ENCODE peak calls at places on chromosomes 1 and 21, in ten cellular contexts. T is HCT116, V is spleen, H is endothelial cell of umbilical vein, Y is transverse colon, L is suprapubic skin, N is prostate gland, J is esophagus muscularis mucosa, F is HepG2, D is GM23338. M is an unnamed sample.
A peak's percentile ranks its signal among the peaks of the same experiment; 100 is the strongest.

GRCh38 chr1:147700042-147700711 is 29.9 kb upstream of the ACP6 start:
- DNase-seq in T (peak; percentile 36), V (no peak), H (peak; percentile 65), Y (peak; percentile 66), L (no peak), N (peak; percentile 65), J (no peak), F (peak; percentile 50), D (peak; percentile 90), M (peak; percentile 71)

GRCh38 chr21:38089763-38090046 is 167.1 kb upstream of the KCNJ15 start:
- DNase-seq in T (no peak), V (no peak), H (no peak), Y (no peak), L (no peak), N (no peak), J (no peak), F (no peak), D (no peak), M (no peak)

GRCh38 chr21:41369915-41370839 is 8.3 kb downstream of the MX2 start:
- DNase-seq in T (no peak), V (peak; percentile 92), H (no peak), Y (no peak), L (peak; percentile 73), N (no peak), J (no peak), F (peak; percentile 32), D (peak; percentile 36), M (peak; percentile 25)

GRCh38 chr1:22801753-22802152 is 91.1 kb downstream of the EPHB2 start:
- DNase-seq in T (no peak), V (no peak), H (no peak), Y (no peak), L (no peak), N (no peak), J (no peak), F (no peak), D (peak; percentile 68), M (no peak)

GRCh38 chr1:3553940-3554223 is 57.4 kb downstream of the MEGF6 start:
- DNase-seq in T (no peak), V (no peak), H (no peak), Y (no peak), L (no peak), N (peak; percentile 43), J (no peak), F (no peak), D (no peak), M (no peak)

GRCh38 chr1:232574867-232575523 is 54.9 kb downstream of the SIPA1L2 start:
- DNase-seq in T (no peak), V (no peak), H (no peak), Y (no peak), L (no peak), N (no peak), J (no peak), F (no peak), D (no peak), M (no peak)

GRCh38 chr21:36980280-36981048 is 14.0 kb upstream of the HLCS start:
- DNase-seq in T (no peak), V (peak; percentile 80), H (peak; percentile 16), Y (peak; percentile 36), L (no peak), N (peak; percentile 38), J (no peak), F (no peak), D (peak; percentile 65), M (peak; percentile 52)

GRCh38 chr1:66283583-66284041 is 250.3 kb upstream of the SGIP1 start:
- DNase-seq in T (no peak), V (no peak), H (no peak), Y (no peak), L (no peak), N (no peak), J (no peak), F (no peak), D (no peak), M (no peak)

GRCh38 chr21:25688284-25689035 is 46.2 kb downstream of the ATP5PF start:
- DNase-seq in T (no peak), V (no peak), H (peak; percentile 62), Y (no peak), L (no peak), N (no peak), J (no peak), F (no peak), D (no peak), M (no peak)

GRCh38 chr1:203663820-203664219 is 37.2 kb downstream of the ATP2B4 start:
- DNase-seq in T (no peak), V (no peak), H (no peak), Y (no peak), L (no peak), N (no peak), J (no peak), F (no peak), D (no peak), M (no peak)

GRCh38 chr21:42397291-42398129 is 1.7 kb upstream of the TMPRSS3 start:
- DNase-seq in T (no peak), V (peak; percentile 56), H (no peak), Y (peak; percentile 2), L (no peak), N (no peak), J (no peak), F (no peak), D (no peak), M (no peak)

GRCh38 chr1:150281221-150281757 is 1.1 kb upstream of the CIART start:
- DNase-seq in T (no peak), V (peak; percentile 84), H (peak; percentile 78), Y (peak; percentile 78), L (no peak), N (peak; percentile 67), J (peak; percentile 94), F (no peak), D (peak; percentile 89), M (peak; percentile 80)

GRCh38 chr21:25456672-25457071 is 150.6 kb downstream of the MRPL39 start:
- DNase-seq in T (no peak), V (no peak), H (peak; percentile 49), Y (no peak), L (no peak), N (no peak), J (no peak), F (no peak), D (no peak), M (peak; percentile 47)

GRCh38 chr1:75317976-75318375 is 183.8 kb downstream of the LHX8 start:
- DNase-seq in T (no peak), V (no peak), H (no peak), Y (no peak), L (no peak), N (no peak), J (no peak), F (no peak), D (no peak), M (no peak)

GRCh38 chr1:72281637-72282270 is 585 bp downstream of the NEGR1 start:
- DNase-seq in T (no peak), V (no peak), H (no peak), Y (no peak), L (no peak), N (no peak), J (no peak), F (no peak), D (peak; percentile 35), M (no peak)

GRCh38 chr1:6585081-6585722 is 5.4 kb downstream of the ZBTB48 start:
- DNase-seq in T (no peak), V (no peak), H (no peak), Y (no peak), L (no peak), N (no peak), J (no peak), F (no peak), D (no peak), M (no peak)
- TF ChIP-seq POLR2AphosphoS5 in T (no peak), V (peak; percentile 43), H (no peak), Y (no peak), L (no peak), N (no peak), J (no peak), F (no peak), D (no peak), M (no peak)

GRCh38 chr1:109370712-109371270 is 26.9 kb downstream of the SORT1 start:
- DNase-seq in T (no peak), V (no peak), H (no peak), Y (no peak), L (no peak), N (no peak), J (no peak), F (peak; percentile 84), D (peak; percentile 22), M (no peak)

GRCh38 chr1:109371271-109371739 is 26.4 kb downstream of the SORT1 start:
- DNase-seq in T (no peak), V (no peak), H (no peak), Y (no peak), L (no peak), N (peak; percentile 27), J (no peak), F (no peak), D (no peak), M (no peak)

GRCh38 chr1:109369167-109369746 is 28.5 kb downstream of the SORT1 start:
- DNase-seq in T (no peak), V (no peak), H (no peak), Y (no peak), L (no peak), N (no peak), J (no peak), F (no peak), D (no peak), M (no peak)

GRCh38 chr1:109377698-109378097 is 20.0 kb downstream of the SORT1 start:
- DNase-seq in T (no peak), V (no peak), H (no peak), Y (no peak), L (no peak), N (no peak), J (no peak), F (no peak), D (no peak), M (no peak)

GRCh38 chr1:109373051-109373593 is 24.6 kb downstream of the SORT1 start:
- DNase-seq in T (no peak), V (no peak), H (no peak), Y (peak; percentile 41), L (no peak), N (no peak), J (no peak), F (peak; percentile 34), D (no peak), M (no peak)
- H3K4me1 ChIP-seq in T (peaks cover 9% of the 10 kb centered on the region), V (peaks cover 31% of the 10 kb centered on the region), H (no peaks in the 10 kb centered on the region), Y (peaks cover 10% of the 10 kb centered on the region), L (peaks cover 23% of the 10 kb centered on the region), N (no peaks in the 10 kb centered on the region), J (peaks cover 91% of the 10 kb centered on the region), F (peaks cover 61% of the 10 kb centered on the region), D (peaks cover 7% of the 10 kb centered on the region), M (peaks cover 12% of the 10 kb centered on the region)

GRCh38 chr1:1426961-1427934 is 6.2 kb upstream of the ANKRD65 start:
- DNase-seq in T (no peak), V (peak; percentile 59), H (no peak), Y (no peak), L (no peak), N (no peak), J (no peak), F (peak; percentile 35), D (peak; percentile 66), M (no peak)
- H3K4me3 ChIP-seq in T (no peak overlapping the region), V (no peak overlapping the region), H (no peak overlapping the region), Y (peak overlapping the region; percentile 36), L (peak overlapping the region; percentile 59), N (peak overlapping the region; percentile 37), J (peak overlapping the region; percentile 63), F (peak overlapping the region; percentile 59), D (peak overlapping the region; percentile 63), M (peak overlapping the region; percentile 52)

DNA sequence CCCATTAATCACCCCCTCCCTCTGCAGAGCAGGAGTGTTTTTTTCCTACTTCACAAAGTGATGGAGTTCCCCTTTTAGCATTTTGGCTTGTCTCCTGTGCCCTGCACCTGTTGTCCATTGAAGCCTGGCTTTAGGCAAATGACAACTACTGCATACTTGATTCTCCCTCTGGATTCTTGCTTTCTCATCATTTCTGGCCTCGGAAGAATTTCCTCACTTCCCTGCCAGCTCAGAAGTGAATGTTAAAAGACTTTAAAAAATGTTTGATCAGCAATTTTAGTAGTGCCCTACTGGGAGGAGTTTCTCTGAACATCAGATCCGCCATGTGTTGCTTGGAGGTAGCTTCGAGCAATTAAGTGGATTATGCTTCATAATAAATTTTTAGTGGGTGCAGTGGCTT is 28.1 kb downstream of the RCOR3 start:
- DNase-seq in T (no peak), V (no peak), H (no peak), Y (no peak), L (no peak), N (no peak), J (no peak), F (no peak), D (no peak), M (no peak)
- TF ChIP-seq POLR2AphosphoS5 in T (no peak), V (no peak), H (no peak), Y (no peak), L (no peak), N (no peak), J (no peak), F (no peak), D (no peak), M (no peak)